ENCODE peak calls at places on chromosomes 2 and 18, in six cellular contexts. One of them, this sample, is unnamed.

GRCh38 chr2:63537306-63537705 is 51.0 kb downstream of the WDPCP start:
- DNase-seq in brain microvascular endothelial cell: peak
- DNase-seq in T-helper 2 cell: no peak
- DNase-seq in GM20000: no peak
- DNase-seq in kidney: no peak
- DNase-seq in neural crest cell: no peak
- DNase-seq in this sample: no peak

GRCh38 chr2:76446872-76447271 is 736.2 kb upstream of the GCFC2 start:
- DNase-seq in brain microvascular endothelial cell: no peak
- DNase-seq in T-helper 2 cell: no peak
- DNase-seq in GM20000: no peak
- DNase-seq in kidney: no peak
- DNase-seq in neural crest cell: no peak
- DNase-seq in this sample: no peak

GRCh38 chr2:720842-721241 is 43.6 kb upstream of the TMEM18 start:
- DNase-seq in brain microvascular endothelial cell: no peak
- DNase-seq in T-helper 2 cell: no peak
- DNase-seq in GM20000: no peak
- DNase-seq in kidney: no peak
- DNase-seq in neural crest cell: no peak
- DNase-seq in this sample: no peak

GRCh38 chr2:63078852-63079606 is 28.4 kb downstream of the OTX1 start:
- DNase-seq in brain microvascular endothelial cell: no peak
- DNase-seq in T-helper 2 cell: no peak
- DNase-seq in GM20000: peak
- DNase-seq in kidney: no peak
- DNase-seq in neural crest cell: no peak
- DNase-seq in this sample: no peak

GRCh38 chr2:10501980-10502802 is 54.1 kb upstream of the ODC1 start:
- DNase-seq in brain microvascular endothelial cell: no peak
- DNase-seq in T-helper 2 cell: no peak
- DNase-seq in GM20000: no peak
- DNase-seq in kidney: peak
- DNase-seq in neural crest cell: no peak
- DNase-seq in this sample: no peak

GRCh38 chr18:21703241-21703820 is 1.2 kb downstream of the ABHD3 start:
- DNase-seq in brain microvascular endothelial cell: no peak
- DNase-seq in T-helper 2 cell: no peak
- DNase-seq in GM20000: peak
- DNase-seq in kidney: no peak
- DNase-seq in neural crest cell: peak
- DNase-seq in this sample: peak

GRCh38 chr2:149329470-149330126 is 789 bp upstream of the LYPD6 start:
- DNase-seq in brain microvascular endothelial cell: peak
- DNase-seq in T-helper 2 cell: no peak
- DNase-seq in GM20000: peak
- DNase-seq in kidney: peak
- DNase-seq in neural crest cell: peak
- DNase-seq in this sample: no peak

GRCh38 chr18:4765401-4765800 is 310.3 kb upstream of the DLGAP1 start:
- DNase-seq in brain microvascular endothelial cell: no peak
- DNase-seq in T-helper 2 cell: no peak
- DNase-seq in GM20000: no peak
- DNase-seq in kidney: no peak
- DNase-seq in neural crest cell: no peak
- DNase-seq in this sample: no peak

GRCh38 chr2:127051116-127051779 is 55.7 kb downstream of the BIN1 start:
- DNase-seq in brain microvascular endothelial cell: no peak
- DNase-seq in T-helper 2 cell: no peak
- DNase-seq in GM20000: no peak
- DNase-seq in kidney: peak
- DNase-seq in neural crest cell: no peak
- DNase-seq in this sample: peak

GRCh38 chr2:94879982-94880377 is 8.8 kb downstream of the TEKT4 start:
- DNase-seq in brain microvascular endothelial cell: no peak
- DNase-seq in T-helper 2 cell: no peak
- DNase-seq in GM20000: no peak
- DNase-seq in kidney: peak
- DNase-seq in neural crest cell: no peak
- DNase-seq in this sample: no peak

GRCh38 chr2:100321181-100321880 is 970 bp downstream of the LONRF2 start:
- DNase-seq in brain microvascular endothelial cell: peak
- DNase-seq in T-helper 2 cell: no peak
- DNase-seq in GM20000: peak
- DNase-seq in kidney: peak
- DNase-seq in neural crest cell: peak
- DNase-seq in this sample: peak

GRCh38 chr2:121485039-121485438 is 45.6 kb upstream of the RNU4ATAC start:
- DNase-seq in brain microvascular endothelial cell: peak
- DNase-seq in T-helper 2 cell: no peak
- DNase-seq in GM20000: no peak
- DNase-seq in kidney: no peak
- DNase-seq in neural crest cell: no peak
- DNase-seq in this sample: no peak

GRCh38 chr18:41396861-41397260 is 558.2 kb upstream of the PIK3C3 start:
- DNase-seq in brain microvascular endothelial cell: no peak
- DNase-seq in T-helper 2 cell: no peak
- DNase-seq in GM20000: no peak
- DNase-seq in kidney: no peak
- DNase-seq in neural crest cell: no peak
- DNase-seq in this sample: no peak

GRCh38 chr2:25323042-25323514 is 18.6 kb downstream of the DNMT3A start:
- DNase-seq in brain microvascular endothelial cell: peak
- DNase-seq in T-helper 2 cell: peak
- DNase-seq in GM20000: no peak
- DNase-seq in kidney: no peak
- DNase-seq in neural crest cell: peak
- DNase-seq in this sample: no peak

GRCh38 chr2:226978300-226978699 is 142.4 kb downstream of the RHBDD1 start:
- DNase-seq in brain microvascular endothelial cell: no peak
- DNase-seq in T-helper 2 cell: no peak
- DNase-seq in GM20000: no peak
- DNase-seq in kidney: no peak
- DNase-seq in neural crest cell: no peak
- DNase-seq in this sample: no peak

GRCh38 chr18:48829443-48830149 is 121.2 kb downstream of the SMAD7 start:
- DNase-seq in brain microvascular endothelial cell: no peak
- DNase-seq in T-helper 2 cell: no peak
- DNase-seq in GM20000: no peak
- DNase-seq in kidney: peak
- DNase-seq in neural crest cell: no peak
- DNase-seq in this sample: no peak

GRCh38 chr2:99442837-99443236 is 47.0 kb downstream of the REV1 start:
- DNase-seq in brain microvascular endothelial cell: no peak
- DNase-seq in T-helper 2 cell: no peak
- DNase-seq in GM20000: no peak
- DNase-seq in kidney: no peak
- DNase-seq in neural crest cell: no peak
- DNase-seq in this sample: no peak

This sample was measured in GM12892.